ENCODE peak calls at places on chromosomes 12 and 14, in five cellular contexts. D is hepatocyte; E is naive thymus-derived CD4-positive, alpha-beta T cell; G is CD8-positive, alpha-beta memory T cell; R is A549. U is an unnamed sample.

GRCh38 chr12:113424915-113425823 is 3.0 kb downstream of the SDSL start:
- DNase-seq in R (peak; percentile 58), E (peak; percentile 51), G (peak; percentile 21), D (peak; percentile 53), U (no peak)

GRCh38 chr12:102513739-102514138 is 33.4 kb upstream of the IGF1 start:
- DNase-seq in R (no peak), G (no peak), E (no peak), D (no peak), U (no peak)

GRCh38 chr14:93120522-93120921 is 4.8 kb upstream of the ITPK1 start:
- DNase-seq in G (no peak), D (no peak), E (no peak), R (no peak), U (no peak)

GRCh38 chr12:14884458-14884878 is 1.2 kb downstream of the MGP start:
- DNase-seq in R (no peak), E (peak; percentile 87), G (peak; percentile 67), D (peak; percentile 62), U (peak; percentile 34)

GRCh38 chr12:646303-647038 is 16.8 kb downstream of the NINJ2 start:
- DNase-seq in D (peak; percentile 57), E (no peak), G (no peak), R (no peak), U (no peak)

GRCh38 chr12:132397934-132398385 is 68.6 kb upstream of the GALNT9 start:
- DNase-seq in E (no peak), D (no peak), R (no peak), G (no peak), U (no peak)

GRCh38 chr12:25249951-25250738 is 584 bp downstream of the KRAS start:
- DNase-seq in R (peak; percentile 23), G (peak; percentile 41), E (peak; percentile 47), D (peak; percentile 68), U (no peak)

GRCh38 chr12:108602209-108602705 is 4.4 kb upstream of the TMEM119 start:
- DNase-seq in D (no peak), E (no peak), R (no peak), G (no peak), U (no peak)

GRCh38 chr14:104805941-104806624 is 5.2 kb downstream of the ZBTB42 start:
- DNase-seq in R (no peak), E (no peak), G (no peak), D (no peak), U (no peak)

DNA sequence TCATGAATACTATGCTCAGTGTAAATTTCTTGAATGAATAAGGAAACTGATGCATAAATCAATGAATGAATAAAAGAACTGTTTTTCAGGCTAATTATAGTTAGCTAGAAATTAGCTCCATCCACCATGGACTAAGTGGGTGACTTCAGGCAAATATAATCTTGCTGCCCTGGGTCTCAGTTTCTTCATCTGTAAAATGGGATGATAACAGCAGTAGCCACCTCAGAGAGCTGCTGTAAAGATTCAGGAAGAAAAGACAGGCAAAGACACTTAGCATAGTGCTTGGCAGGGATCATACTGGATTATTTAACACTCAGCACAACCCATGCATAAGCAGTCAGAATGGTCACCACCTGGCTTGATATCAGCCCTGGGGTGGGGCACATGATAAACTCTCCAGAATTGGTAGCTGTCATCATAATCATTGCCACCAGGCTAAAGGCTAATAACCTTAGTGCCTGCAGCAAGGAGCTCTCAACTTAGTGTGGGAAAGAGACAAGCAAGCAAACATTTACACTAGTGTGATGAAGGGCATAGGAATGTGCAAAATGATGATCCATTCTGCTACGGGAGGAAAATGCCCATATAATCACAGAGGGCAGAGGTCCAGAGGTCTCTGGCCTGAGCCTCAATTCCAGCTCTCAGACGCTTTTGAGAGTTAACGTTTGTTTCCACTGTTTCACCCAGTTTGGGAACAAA is 234.7 kb upstream of the TBX3 start:
- DNase-seq in D (peak; percentile 68), G (no peak), R (peak; percentile 79), E (no peak), U (no peak)
- H3K27ac ChIP-seq in D (peak overlapping the region; percentile 76), G (no peak overlapping the region), R (peak overlapping the region; percentile 77), E (no peak overlapping the region), U (no peak overlapping the region)

GRCh38 chr14:59305836-59306555 is 117.5 kb downstream of the DAAM1 start:
- DNase-seq in G (no peak), R (no peak), E (no peak), D (no peak), U (no peak)
- H3K27ac ChIP-seq in G (no peak overlapping the region), R (peak overlapping the region; percentile 12), E (no peak overlapping the region), D (peak overlapping the region; percentile 44), U (peak overlapping the region; percentile 73)

GRCh38 chr12:103964805-103965204 is 867 bp upstream of the TDG start:
- DNase-seq in D (peak; percentile 19), E (no peak), G (no peak), R (no peak), U (no peak)
- H3K27ac ChIP-seq in D (peak overlapping the region; percentile 89), E (peak overlapping the region; percentile 94), G (peak overlapping the region; percentile 90), R (peak overlapping the region; percentile 94), U (peak overlapping the region; percentile 88)

DNA sequence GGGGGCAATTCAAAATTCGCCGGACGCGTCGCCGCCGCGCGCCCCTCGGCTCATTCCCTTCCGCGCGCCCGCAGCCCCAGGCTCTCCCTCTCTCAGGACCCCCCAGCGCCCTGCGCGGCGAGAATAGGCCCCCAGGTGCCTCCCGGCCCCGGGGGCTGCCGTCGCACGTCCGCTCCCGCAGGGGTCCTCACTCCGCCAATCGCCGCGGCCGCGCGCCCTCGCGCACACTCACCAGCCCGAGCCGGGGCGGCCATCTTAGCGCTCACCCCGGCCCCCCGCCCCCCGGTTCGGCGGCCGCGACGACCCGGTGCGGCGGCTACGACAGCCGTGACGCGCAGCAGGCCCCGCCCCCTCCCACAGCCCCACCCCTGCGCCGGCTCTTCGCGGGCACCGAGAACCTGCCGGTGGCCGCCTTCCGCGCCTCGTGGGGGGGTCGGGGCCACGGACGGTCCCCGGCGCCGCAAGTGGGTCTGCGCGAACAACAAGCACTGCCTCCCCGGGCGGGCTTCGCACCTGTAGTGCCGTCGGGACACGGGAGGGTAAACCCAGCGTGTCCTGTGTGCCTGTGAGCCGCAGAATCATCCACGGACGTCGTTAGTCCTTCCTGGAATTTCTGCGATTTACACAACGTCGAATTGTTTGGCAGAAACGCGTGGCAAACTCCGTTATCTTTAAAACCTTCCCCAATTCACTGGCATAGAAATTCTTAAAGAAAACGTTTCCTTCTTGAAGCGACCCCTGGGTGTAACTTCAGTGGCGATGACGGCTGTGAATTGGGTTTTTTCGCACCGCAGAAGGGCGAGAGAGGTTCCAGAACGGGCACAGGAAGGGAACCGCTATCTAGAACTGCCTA is 2.5 kb downstream of the USP44 start:
- DNase-seq in D (peak; percentile 71), E (peak; percentile 79), R (peak; percentile 51), G (peak; percentile 49), U (no peak)
- H3K27ac ChIP-seq in D (no peak overlapping the region), E (peak overlapping the region; percentile 96), R (peak overlapping the region; percentile 78), G (peak overlapping the region; percentile 52), U (no peak overlapping the region)

GRCh38 chr12:124656214-124656516 is 88.8 kb upstream of the NCOR2 start:
- DNase-seq in E (no peak), G (no peak), R (no peak), D (no peak), U (no peak)
- H3K27ac ChIP-seq in E (no peak overlapping the region), G (no peak overlapping the region), R (peak overlapping the region; percentile 50), D (peak overlapping the region; percentile 77), U (no peak overlapping the region)

GRCh38 chr14:25696176-25696575 is 646.2 kb upstream of the STXBP6 start:
- DNase-seq in D (no peak), R (no peak), G (no peak), E (no peak), U (no peak)
- H3K27ac ChIP-seq in D (no peak overlapping the region), R (no peak overlapping the region), G (no peak overlapping the region), E (no peak overlapping the region), U (no peak overlapping the region)

GRCh38 chr14:51564460-51564859 is 87.2 kb upstream of the FRMD6 start:
- DNase-seq in D (no peak), G (no peak), E (no peak), R (no peak), U (no peak)
- H3K27ac ChIP-seq in D (peak overlapping the region; percentile 4), G (no peak overlapping the region), E (no peak overlapping the region), R (no peak overlapping the region), U (peak overlapping the region; percentile 86)